ENCODE peak calls at places on chromosomes 2 and 18, in five cellular contexts. L is spleen, Y is sigmoid colon, Q is breast epithelium, T is uterus. I is an unnamed sample.

GRCh38 chr2:50952596-50952995 is 79.3 kb downstream of the NRXN1 start:
- DNase-seq in L (no peak), Y (no peak), Q (no peak), T (no peak), I (no peak)

GRCh38 chr2:14285812-14286211 is 346.7 kb upstream of the LRATD1 start:
- DNase-seq in L (no peak), Y (no peak), Q (no peak), T (no peak), I (no peak)

GRCh38 chr2:96946625-96947024 is 39.8 kb downstream of the FAM178B start:
- DNase-seq in L (peak), Y (no peak), Q (no peak), T (no peak), I (no peak)

GRCh38 chr2:138381373-138381772 is 120.2 kb upstream of the SPOPL start:
- DNase-seq in L (no peak), Y (no peak), Q (no peak), T (no peak), I (no peak)

GRCh38 chr2:118764855-118765254 is 82.6 kb downstream of the EN1 start:
- DNase-seq in L (no peak), Y (no peak), Q (no peak), T (no peak), I (no peak)

GRCh38 chr2:229901819-229902218 is 20.0 kb downstream of the TRIP12 start:
- DNase-seq in L (no peak), Y (no peak), Q (no peak), T (no peak), I (no peak)

GRCh38 chr2:27298391-27299080 is 9.7 kb downstream of the UCN start:
- DNase-seq in L (peak), Y (no peak), Q (no peak), T (no peak), I (no peak)

GRCh38 chr2:106165556-106165955 is 28.5 kb downstream of the UXS1 start:
- DNase-seq in L (no peak), Y (no peak), Q (no peak), T (no peak), I (no peak)

GRCh38 chr2:20509766-20510490 is 63.1 kb downstream of the RHOB start:
- DNase-seq in L (no peak), Y (peak), Q (peak), T (peak), I (no peak)

GRCh38 chr18:70431203-70431624 is 142.4 kb downstream of the SOCS6 start:
- DNase-seq in L (no peak), Y (no peak), Q (no peak), T (no peak), I (no peak)

GRCh38 chr2:31083204-31083993 is 54.8 kb downstream of the GALNT14 start:
- DNase-seq in L (no peak), Y (no peak), Q (no peak), T (no peak), I (no peak)

GRCh38 chr2:31108887-31109286 is 29.4 kb downstream of the GALNT14 start:
- DNase-seq in L (no peak), Y (no peak), Q (no peak), T (no peak), I (no peak)

GRCh38 chr2:42153944-42154593 is 15.1 kb upstream of the EML4 start:
- DNase-seq in L (no peak), Y (no peak), Q (no peak), T (no peak), I (no peak)

GRCh38 chr2:106523980-106524665 is 37.0 kb downstream of the CD8B2 start:
- DNase-seq in L (no peak), Y (no peak), Q (no peak), T (no peak), I (no peak)

GRCh38 chr18:27400001-27400400 is 214.9 kb upstream of the CHST9 start:
- DNase-seq in L (no peak), Y (no peak), Q (no peak), T (no peak), I (no peak)

GRCh38 chr2:135255208-135255607 is 203.1 kb downstream of the RAB3GAP1 start:
- DNase-seq in L (no peak), Y (no peak), Q (no peak), T (no peak), I (no peak)

GRCh38 chr2:3112131-3112530 is 265.5 kb downstream of the EIPR1 start:
- DNase-seq in L (peak), Y (peak), Q (no peak), T (no peak), I (no peak)

GRCh38 chr18:11408555-11408954 is 200.8 kb upstream of the SLC35G4 start:
- DNase-seq in L (no peak), Y (no peak), Q (no peak), T (no peak), I (no peak)

GRCh38 chr2:172012688-172013358 is 13.1 kb downstream of the METAP1D start:
- DNase-seq in L (no peak), Y (no peak), Q (no peak), T (no peak), I (no peak)

GRCh38 chr18:50079571-50080295 is 115.2 kb downstream of the MYO5B start:
- DNase-seq in L (no peak), Y (peak), Q (peak), T (no peak), I (no peak)

GRCh38 chr2:20650880-20651730 is at the start of gene HS1BP3:
- DNase-seq in L (peak), Y (peak), Q (peak), T (peak), I (peak)

GRCh38 chr18:9613550-9614400 is 584 bp downstream of the PPP4R1 start:
- DNase-seq in L (peak), Y (peak), Q (peak), T (peak), I (peak)

GRCh38 chr18:9615973-9616559 is 1.7 kb upstream of the PPP4R1 start:
- DNase-seq in L (no peak), Y (no peak), Q (no peak), T (no peak), I (peak)

GRCh38 chr18:9615280-9615797 is 980 bp upstream of the PPP4R1 start:
- DNase-seq in L (no peak), Y (no peak), Q (no peak), T (no peak), I (no peak)

GRCh38 chr18:9612989-9613388 is 1.4 kb downstream of the PPP4R1 start:
- DNase-seq in L (no peak), Y (no peak), Q (no peak), T (no peak), I (no peak)

DNA sequence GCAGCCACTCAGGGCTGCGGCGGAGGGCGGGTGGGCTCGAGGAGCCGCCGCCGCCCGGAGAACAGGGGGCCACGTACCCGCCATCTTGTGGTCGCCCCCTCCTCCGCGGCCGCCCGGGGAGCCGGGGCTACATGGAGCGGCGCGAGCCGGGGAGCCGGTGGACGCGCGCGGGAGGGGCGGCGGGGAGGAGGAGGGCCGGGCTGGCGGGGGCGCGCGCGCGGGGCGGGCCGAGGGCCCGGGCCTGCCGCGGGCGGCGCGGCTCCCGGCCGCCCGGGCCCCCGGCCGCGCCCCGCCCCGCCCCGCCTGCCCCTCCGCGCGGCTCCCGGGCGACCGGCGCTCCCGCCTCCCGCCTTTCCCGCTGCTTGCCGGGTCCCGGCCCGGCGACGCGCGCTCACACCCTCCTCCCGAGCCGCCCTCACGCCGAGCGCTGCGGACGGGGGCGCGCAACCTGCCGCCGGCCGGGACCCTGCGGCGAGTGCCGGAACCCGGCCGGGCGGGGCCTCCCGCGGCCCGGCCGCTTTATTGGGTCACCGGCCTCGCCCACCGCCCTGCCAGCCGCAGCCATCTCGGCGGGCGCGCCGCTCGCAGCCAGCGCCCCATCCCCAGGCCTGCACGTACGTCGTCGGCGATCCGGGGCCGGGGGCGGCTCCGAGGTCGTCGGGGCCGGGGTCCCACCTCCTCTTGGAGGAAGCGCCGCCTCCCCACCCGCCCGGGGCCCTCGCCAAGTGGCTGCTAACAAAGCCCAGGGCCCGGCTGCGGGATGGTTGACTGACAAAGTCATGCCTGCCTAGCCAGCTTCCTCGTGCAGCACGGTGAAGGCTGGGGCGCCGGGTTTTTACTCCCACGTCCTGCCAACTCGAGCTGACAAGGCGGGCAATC is at the start of gene PPP4R1:
- DNase-seq in L (peak), Y (peak), Q (peak), T (peak), I (peak)
- TF ChIP-seq POLR2A in L (no peak), Y (no peak), Q (no peak), T (no peak), I (peak)

DNA sequence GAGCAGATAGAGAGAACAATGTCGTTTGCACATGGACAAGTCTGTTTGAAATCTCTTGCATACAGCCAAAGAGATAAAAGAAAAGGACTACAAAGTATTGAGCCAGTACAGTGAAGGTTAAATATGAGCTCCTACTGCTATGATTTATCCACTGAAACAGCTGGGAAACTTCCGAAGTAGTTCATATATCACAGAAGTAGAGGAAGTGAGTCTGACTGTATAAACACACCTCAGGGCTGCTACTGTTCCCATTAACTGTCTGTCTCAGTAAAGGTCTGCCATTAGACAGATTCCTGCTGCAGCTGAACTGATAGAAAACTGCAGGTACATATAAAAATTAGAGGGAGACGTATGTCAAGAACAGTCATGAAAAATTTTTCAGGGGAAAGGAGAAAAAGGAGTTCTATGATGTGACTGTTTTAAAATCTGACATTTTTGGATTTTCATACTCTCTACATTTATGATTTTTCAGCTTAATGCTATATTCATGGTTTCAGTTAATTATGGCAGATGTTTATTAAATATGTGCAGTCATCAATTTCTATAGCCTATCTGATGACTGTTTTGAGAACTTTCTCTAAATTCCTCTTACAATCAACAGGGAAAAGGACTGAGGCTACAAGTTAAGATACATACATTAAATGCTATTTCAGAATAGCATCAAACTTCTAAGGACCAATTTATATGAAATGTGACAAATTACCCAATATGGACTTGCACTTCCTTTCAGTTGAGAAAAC is 364.7 kb downstream of the ERBB4 start:
- DNase-seq in L (no peak), Y (no peak), Q (no peak), T (no peak), I (no peak)
- TF ChIP-seq POLR2A in L (no peak), Y (no peak), Q (no peak), T (no peak), I (no peak)

DNA sequence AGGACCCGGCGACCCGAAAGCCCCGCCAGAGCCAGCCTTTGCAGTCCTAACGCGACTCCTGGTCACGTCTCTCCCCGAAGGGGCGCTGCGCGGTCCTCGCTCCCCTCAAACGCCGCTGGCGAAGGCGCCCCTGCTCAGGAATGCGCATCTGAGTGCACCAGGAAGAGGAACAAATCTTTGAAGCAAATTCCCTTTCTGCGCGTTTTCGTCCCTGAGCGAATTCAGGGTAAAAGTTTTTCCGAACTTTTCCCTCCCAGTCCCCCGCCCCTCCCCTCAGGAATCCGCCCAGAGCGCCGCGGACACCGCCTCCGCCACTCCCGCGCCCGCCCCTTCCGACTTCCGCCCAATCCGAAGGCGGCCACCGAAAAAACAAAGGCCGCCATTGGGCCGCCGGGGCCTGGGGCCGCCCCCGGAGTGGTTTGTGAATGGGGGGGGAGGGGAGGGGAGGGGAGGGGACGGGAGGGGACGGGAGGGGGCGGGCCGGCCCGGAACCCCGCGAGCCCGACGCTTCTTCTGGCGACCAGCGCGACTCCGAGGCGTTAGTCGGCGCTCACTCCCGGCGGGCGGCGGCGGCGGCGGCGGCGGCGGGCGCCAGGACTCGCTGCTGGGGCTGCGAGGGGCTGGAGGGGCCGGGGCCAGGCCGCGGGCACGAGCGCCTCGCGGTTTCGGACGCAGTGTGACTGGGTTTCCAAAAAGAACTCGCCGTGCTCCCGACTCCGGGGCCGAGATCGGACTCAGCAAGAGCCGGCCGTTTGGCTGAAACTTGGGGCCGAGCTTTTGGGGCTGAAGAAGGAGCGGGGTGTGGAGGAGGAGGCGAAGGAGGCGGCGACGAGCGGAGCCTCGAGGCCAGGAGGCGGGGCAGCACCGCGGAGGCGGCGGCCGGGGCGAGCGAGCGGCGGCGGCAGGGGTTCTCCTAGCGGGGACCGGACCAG is at the start of gene FZD7:
- DNase-seq in L (peak), Y (peak), Q (peak), T (peak), I (peak)
- TF ChIP-seq POLR2A in L (no peak), Y (peak), Q (peak), T (peak), I (no peak)

GRCh38 chr2:54115284-54116137 is at the start of gene ACYP2:
- DNase-seq in L (peak), Y (peak), Q (peak), T (peak), I (peak)
- TF ChIP-seq POLR2A in L (no peak), Y (peak), Q (peak), T (peak), I (peak)

DNA sequence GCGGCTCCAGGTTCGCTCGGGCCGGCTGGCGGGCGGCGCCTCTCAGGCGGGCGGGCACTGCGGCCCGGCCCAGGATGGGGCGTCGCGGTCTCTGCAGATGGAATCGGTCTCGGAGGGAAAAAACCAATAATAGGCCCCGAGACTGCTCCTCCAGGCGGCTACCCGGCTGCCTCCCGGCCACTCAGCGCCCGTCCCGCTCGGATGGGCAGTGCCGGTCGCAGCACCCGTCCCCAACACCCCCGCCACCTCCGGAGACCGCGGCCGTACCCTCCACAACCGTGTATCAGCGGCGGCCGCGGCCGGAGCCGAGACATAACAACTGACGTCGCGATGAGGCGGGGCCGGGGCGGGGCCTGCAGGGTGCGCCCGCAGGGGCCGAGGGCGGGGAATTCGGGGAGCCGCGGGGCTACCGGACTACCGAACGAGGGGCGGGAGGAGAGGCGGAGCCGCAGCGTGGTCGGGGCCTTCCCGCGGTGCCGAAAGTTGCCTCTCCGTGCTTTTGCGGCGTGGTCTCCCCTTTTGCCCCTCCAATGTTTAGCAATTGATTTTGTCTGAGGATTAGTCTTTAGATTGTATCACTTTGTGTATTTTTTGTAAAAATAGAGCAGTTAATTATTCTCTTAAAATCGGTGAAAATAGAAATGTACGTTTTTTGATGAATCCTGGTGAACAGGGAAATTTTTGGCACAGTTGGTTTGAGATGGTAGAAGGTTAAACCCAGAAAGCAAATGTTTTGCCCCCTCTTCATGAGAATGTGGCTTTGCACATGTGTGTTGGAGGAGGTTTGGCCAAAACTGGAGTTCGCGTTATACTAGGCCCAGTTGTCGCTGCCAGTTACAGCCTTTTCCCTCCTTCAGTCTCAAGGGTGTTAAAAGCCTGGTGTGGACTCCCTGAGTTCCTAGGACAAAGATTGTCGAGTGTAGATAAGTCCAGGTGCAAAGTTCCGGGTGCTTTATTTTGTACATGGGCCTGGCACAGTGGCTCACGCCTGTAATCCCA is at the start of gene RNF103:
- DNase-seq in L (peak), Y (peak), Q (peak), T (peak), I (peak)
- TF ChIP-seq POLR2A in L (peak), Y (peak), Q (peak), T (peak), I (peak)

DNA sequence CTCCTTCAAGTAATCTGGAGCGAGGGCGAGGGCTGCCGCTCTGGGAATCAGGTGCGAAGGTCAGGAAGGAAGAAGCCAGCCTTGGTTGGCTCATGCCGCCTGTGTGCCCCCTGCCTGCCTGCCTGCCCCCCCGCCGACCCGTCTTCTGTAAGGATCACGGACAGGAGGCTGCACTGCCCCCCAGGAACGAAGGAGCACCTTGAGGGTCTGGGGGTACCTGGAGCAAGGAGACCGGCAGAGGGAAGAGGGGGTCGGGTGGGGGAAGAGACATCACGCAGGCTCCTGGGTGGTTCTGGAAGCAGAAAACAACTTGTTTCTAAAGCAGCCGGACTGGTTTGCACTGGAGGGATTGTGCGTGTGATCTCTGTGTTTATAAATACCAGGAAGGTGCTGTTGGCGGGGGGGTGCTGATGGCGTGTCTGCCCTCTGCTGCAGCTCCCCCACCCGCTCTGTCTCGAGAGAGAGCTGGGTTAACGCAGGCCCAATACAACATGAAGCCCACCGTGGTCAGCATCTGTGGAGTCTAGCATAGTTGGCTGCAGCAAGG is 1.7 kb downstream of the FOSL2 start:
- DNase-seq in L (peak), Y (peak), Q (peak), T (peak), I (no peak)
- TF ChIP-seq POLR2A in L (no peak), Y (peak), Q (peak), T (peak), I (no peak)

DNA sequence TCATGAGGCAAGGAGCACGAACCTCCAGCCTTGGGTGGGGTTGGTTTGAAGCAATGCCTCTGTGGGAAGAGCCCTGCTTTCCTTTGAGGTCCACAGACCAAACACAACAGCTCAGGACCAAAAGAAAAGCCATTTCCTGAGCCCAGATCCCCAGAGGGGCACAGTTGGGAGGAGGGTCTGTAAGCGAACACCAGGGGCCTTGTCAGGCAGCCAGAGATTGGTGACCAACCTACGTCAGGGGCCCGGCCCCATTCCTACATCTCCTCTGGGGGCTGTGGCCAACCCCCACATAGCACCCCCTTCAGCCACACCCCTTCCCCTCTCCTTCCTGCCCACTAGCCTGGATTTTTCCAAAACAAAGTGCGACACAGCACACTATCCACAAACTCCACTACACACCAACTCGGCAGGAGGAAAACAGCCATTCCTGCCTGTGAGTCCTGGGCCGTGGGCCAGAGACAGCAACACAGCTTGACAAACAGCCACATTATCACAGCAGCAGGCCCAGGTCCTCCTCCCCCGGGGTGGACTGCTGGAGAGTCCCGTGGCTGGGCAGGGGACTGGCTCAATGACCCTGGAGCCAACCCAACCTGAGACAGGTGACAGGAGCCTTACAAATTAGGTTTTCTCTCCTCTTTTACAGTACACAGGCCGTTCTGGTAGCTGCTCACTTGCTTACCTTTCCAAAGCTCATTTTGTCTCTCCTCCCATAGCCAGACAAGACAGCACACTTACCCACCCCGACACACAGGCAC is 98.8 kb downstream of the TNS1 start:
- DNase-seq in L (no peak), Y (peak), Q (no peak), T (peak), I (no peak)
- TF ChIP-seq POLR2A in L (no peak), Y (no peak), Q (no peak), T (peak), I (peak)